ENCODE peak calls at places on chromosome 14, in nine cellular contexts. Q is bronchial epithelial cell; A is heart left ventricle; Y is CD8-positive, alpha-beta T cell; F is cardiac fibroblast; L is type B pancreatic cell; B is fibroblast of villous mesenchyme; I is IMR-90; S is uterus. K is an unnamed sample.

GRCh38 chr14:79467837-79468236 is 743.5 kb downstream of the DIO2 start:
- DNase-seq in I (no peak), A (no peak), Q (peak), L (no peak), S (no peak), F (peak), B (peak), Y (no peak), K (no peak)

GRCh38 chr14:96042218-96042930 is 3.2 kb downstream of the C14orf132 start:
- DNase-seq in L (no peak), S (no peak), B (peak), Y (no peak), I (peak), Q (no peak), A (no peak), F (peak), K (no peak)

GRCh38 chr14:90620540-90621204 is 195.6 kb downstream of the TTC7B start:
- DNase-seq in Q (no peak), L (no peak), A (no peak), B (no peak), Y (no peak), S (no peak), F (no peak), I (no peak), K (no peak)

GRCh38 chr14:36996133-36996856 is 176.1 kb downstream of the SLC25A21 start:
- DNase-seq in Q (peak), L (no peak), Y (no peak), F (no peak), A (no peak), S (no peak), I (peak), B (peak), K (no peak)

GRCh38 chr14:65958664-65959562 is 527.3 kb upstream of the CCDC196 start:
- DNase-seq in B (peak), Y (no peak), F (peak), I (peak), Q (peak), S (no peak), L (no peak), A (no peak), K (no peak)

GRCh38 chr14:94571950-94572349 is 9.3 kb upstream of the SERPINA5 start:
- DNase-seq in I (peak), Q (peak), F (peak), B (no peak), L (no peak), Y (no peak), S (no peak), A (no peak), K (no peak)

GRCh38 chr14:52325126-52325525 is 11.0 kb downstream of the PTGER2 start:
- DNase-seq in B (no peak), L (no peak), Q (peak), A (no peak), I (peak), S (no peak), F (no peak), Y (no peak), K (no peak)

GRCh38 chr14:90698379-90698869 is 117.8 kb downstream of the TTC7B start:
- DNase-seq in B (peak), A (peak), F (peak), S (peak), Q (no peak), L (no peak), Y (no peak), I (peak), K (no peak)

GRCh38 chr14:104936361-104937155 is 11.9 kb downstream of the PLD4 start:
- DNase-seq in S (peak), Q (peak), Y (no peak), L (peak), B (no peak), I (no peak), A (no peak), F (no peak), K (peak)

GRCh38 chr14:103155013-103155412 is 31.8 kb downstream of the TNFAIP2 start:
- DNase-seq in A (peak), I (peak), F (peak), L (no peak), B (peak), Y (no peak), Q (no peak), S (no peak), K (no peak)

GRCh38 chr14:43898709-43899108 is 608.4 kb downstream of the FSCB start:
- DNase-seq in Q (no peak), Y (no peak), F (no peak), S (no peak), B (no peak), A (no peak), L (no peak), I (no peak), K (no peak)

GRCh38 chr14:81169711-81170103 is 51.1 kb downstream of the GTF2A1 start:
- DNase-seq in Y (no peak), Q (no peak), I (peak), L (no peak), F (peak), B (no peak), A (peak), S (peak), K (no peak)

GRCh38 chr14:77124345-77125274 is 17.0 kb downstream of the ZDHHC22 start:
- DNase-seq in A (no peak), S (no peak), F (peak), Q (no peak), Y (peak), B (peak), L (no peak), I (peak), K (peak)

GRCh38 chr14:42994001-42994736 is 1387.5 kb downstream of the LRFN5 start:
- DNase-seq in S (no peak), B (peak), Q (peak), Y (no peak), L (no peak), F (peak), A (no peak), I (peak), K (no peak)

GRCh38 chr14:105528859-105529505 is 2.6 kb downstream of the TMEM121 start:
- DNase-seq in L (no peak), B (no peak), Q (no peak), F (no peak), Y (no peak), S (no peak), I (no peak), A (no peak), K (no peak)

GRCh38 chr14:102415671-102416070 is 52.9 kb downstream of the TECPR2 start:
- DNase-seq in B (no peak), F (no peak), A (no peak), Y (no peak), S (no peak), I (no peak), L (no peak), Q (no peak), K (no peak)

GRCh38 chr14:20866194-20866593 is 25.0 kb upstream of the RNASE3 start:
- DNase-seq in L (no peak), S (no peak), F (no peak), B (no peak), Y (no peak), Q (no peak), A (no peak), I (no peak), K (no peak)

GRCh38 chr14:58167057-58167456 is 15.0 kb upstream of the ARMH4 start:
- DNase-seq in F (no peak), Y (no peak), A (no peak), B (no peak), Q (no peak), L (no peak), I (no peak), S (no peak), K (no peak)

GRCh38 chr14:92633274-92633616 is 115.2 kb downstream of the LGMN start:
- DNase-seq in S (no peak), L (no peak), B (no peak), A (peak), I (no peak), F (no peak), Q (no peak), Y (no peak), K (no peak)

GRCh38 chr14:102776761-102777710 is at the start of gene TRAF3:
- DNase-seq in S (peak), Y (peak), B (peak), Q (peak), A (peak), F (peak), I (peak), L (no peak), K (no peak)

GRCh38 chr14:55102141-55102547 is 26.9 kb upstream of the LGALS3 start:
- DNase-seq in Y (peak), S (peak), B (peak), F (peak), I (peak), A (peak), L (no peak), Q (peak), K (no peak)

GRCh38 chr14:83379371-83379770 is 1845.7 kb upstream of the SEL1L start:
- DNase-seq in Q (no peak), Y (no peak), L (no peak), S (no peak), F (peak), I (peak), A (peak), B (no peak), K (no peak)

GRCh38 chr14:78088941-78089340 is 81.2 kb upstream of the NRXN3 start:
- DNase-seq in L (no peak), A (no peak), B (no peak), I (no peak), S (no peak), Y (no peak), F (no peak), Q (peak), K (no peak)

GRCh38 chr14:84527706-84528105 is 1002.2 kb upstream of the FLRT2 start:
- DNase-seq in L (no peak), A (no peak), Y (no peak), B (no peak), I (no peak), F (no peak), S (no peak), Q (no peak), K (no peak)

GRCh38 chr14:99034711-99035171 is 237.3 kb downstream of the BCL11B start:
- DNase-seq in I (no peak), B (no peak), A (no peak), L (peak), Q (no peak), F (no peak), S (no peak), Y (no peak), K (no peak)

GRCh38 chr14:100531591-100532121 is 55.6 kb downstream of the BEGAIN start:
- DNase-seq in L (peak), Y (no peak), S (peak), F (no peak), A (no peak), B (no peak), Q (no peak), I (no peak), K (no peak)

GRCh38 chr14:25868521-25869314 is 729.1 kb downstream of the NOVA1 start:
- DNase-seq in Y (no peak), Q (no peak), L (no peak), A (no peak), I (no peak), B (no peak), F (no peak), S (no peak), K (no peak)

GRCh38 chr14:31377433-31377832 is 42.9 kb downstream of the HEATR5A start:
- DNase-seq in B (no peak), Q (no peak), A (no peak), S (no peak), I (no peak), Y (no peak), F (no peak), L (no peak), K (no peak)

GRCh38 chr14:85596562-85596961 is 66.6 kb downstream of the FLRT2 start:
- DNase-seq in L (no peak), B (no peak), Q (no peak), A (no peak), F (no peak), S (no peak), Y (no peak), I (no peak), K (no peak)

GRCh38 chr14:58796636-58797429 is 159.1 kb downstream of the DACT1 start:
- DNase-seq in B (no peak), S (no peak), I (peak), Q (peak), Y (no peak), L (no peak), F (no peak), A (no peak), K (no peak)

GRCh38 chr14:94451091-94451751 is 1.4 kb downstream of the SERPINA11 start:
- DNase-seq in F (no peak), I (no peak), Q (no peak), B (no peak), Y (no peak), S (no peak), A (no peak), L (no peak), K (no peak)

DNA sequence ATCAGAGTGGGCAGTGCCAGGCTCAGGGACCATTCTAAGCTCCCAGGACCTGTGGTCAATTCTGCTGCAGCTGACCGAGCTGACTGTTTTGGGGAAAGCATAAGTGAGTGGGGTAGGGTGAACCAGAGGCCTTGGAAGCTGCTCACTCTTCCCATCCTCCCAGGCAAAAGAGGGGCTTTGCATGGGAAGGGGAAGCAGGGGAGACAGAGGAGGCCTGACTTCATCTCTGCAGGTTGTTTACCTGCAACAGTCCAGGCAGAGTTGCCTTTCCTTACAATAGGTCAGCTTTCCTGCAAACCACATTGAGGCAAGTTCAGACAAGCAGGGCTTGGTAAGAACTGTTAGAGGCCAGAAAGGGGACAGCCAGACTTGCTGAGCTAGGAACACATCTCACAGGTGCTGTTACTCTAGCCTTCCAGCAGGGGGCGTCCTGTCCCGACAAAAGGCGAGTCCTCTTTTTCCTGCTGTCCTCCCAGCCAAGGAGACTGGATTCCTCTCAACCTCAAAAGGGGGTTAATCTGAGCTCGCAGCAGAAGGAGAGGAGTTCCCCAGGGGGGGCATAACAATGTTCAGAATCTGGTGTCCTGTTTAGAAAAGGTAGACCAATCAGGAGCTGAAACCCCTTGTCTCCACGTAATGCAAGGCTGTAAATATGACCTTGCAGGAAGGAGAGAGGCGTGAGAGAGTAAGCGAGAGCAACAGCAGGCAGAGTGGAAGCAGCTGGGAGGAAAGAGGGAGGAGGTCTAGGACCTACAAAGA is 4.3 kb upstream of the DHRS2 start:
- DNase-seq in A (peak), Y (peak), L (peak), Q (peak), F (peak), S (peak), B (peak), I (peak), K (peak)
- TF ChIP-seq CTCF in A (peak), Y (peak), L (peak), Q (peak), F (peak), S (peak), B (peak), I (peak), K (peak)

DNA sequence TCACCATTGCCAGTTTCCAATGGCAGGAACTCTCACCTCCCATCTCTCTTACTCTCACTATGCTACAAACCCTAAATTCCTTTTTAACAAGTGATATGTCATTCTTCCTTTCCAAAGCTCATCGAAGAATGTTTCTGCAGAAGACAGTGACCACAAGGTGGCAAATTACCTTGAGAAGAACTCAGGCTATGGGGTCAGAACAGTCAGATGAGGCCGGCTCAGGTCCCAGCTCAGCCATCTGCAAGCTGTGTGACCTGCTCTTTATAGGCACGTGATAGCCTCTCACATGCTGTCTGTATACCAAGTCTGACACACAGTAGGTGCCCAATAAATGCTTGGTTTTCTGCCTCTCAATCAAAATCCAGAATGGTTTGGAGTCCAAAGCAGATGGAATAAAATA is 80.7 kb downstream of the FOXN3 start:
- DNase-seq in Q (no peak), Y (no peak), S (no peak), L (no peak), I (no peak), A (no peak), B (no peak), F (no peak), K (no peak)
- TF ChIP-seq CTCF in Q (no peak), Y (no peak), S (no peak), L (peak), I (no peak), A (no peak), B (no peak), F (no peak), K (no peak)

GRCh38 chr14:54000341-54000811 is 43.8 kb upstream of the BMP4 start:
- DNase-seq in B (peak), Q (no peak), I (peak), A (no peak), S (no peak), L (no peak), F (peak), Y (no peak), K (no peak)
- TF ChIP-seq CTCF in B (no peak), Q (no peak), I (no peak), A (no peak), S (no peak), L (no peak), F (no peak), Y (no peak), K (no peak)

GRCh38 chr14:22147716-22148115 is 441.3 kb downstream of the DAD1 start:
- DNase-seq in Y (no peak), B (no peak), S (no peak), Q (no peak), I (no peak), L (no peak), A (no peak), F (no peak), K (no peak)
- TF ChIP-seq CTCF in Y (no peak), B (no peak), S (no peak), Q (no peak), I (no peak), L (no peak), A (no peak), F (no peak), K (no peak)

GRCh38 chr14:69262516-69262915 is 2.6 kb downstream of the GALNT16 start:
- DNase-seq in L (no peak), Y (no peak), I (no peak), B (no peak), S (no peak), F (no peak), A (no peak), Q (no peak), K (no peak)

GRCh38 chr14:69259531-69260245 is at the start of gene GALNT16:
- DNase-seq in I (peak), S (no peak), F (peak), L (peak), Y (no peak), Q (no peak), B (peak), A (peak), K (peak)

GRCh38 chr14:69261761-69262331 is 1.9 kb downstream of the GALNT16 start:
- DNase-seq in A (peak), F (no peak), L (no peak), Q (no peak), I (peak), S (no peak), Y (no peak), B (no peak), K (no peak)

GRCh38 chr14:69260246-69260978 is 454 bp downstream of the GALNT16 start:
- DNase-seq in B (peak), I (peak), F (peak), S (no peak), Y (no peak), L (no peak), A (no peak), Q (no peak), K (no peak)

DNA sequence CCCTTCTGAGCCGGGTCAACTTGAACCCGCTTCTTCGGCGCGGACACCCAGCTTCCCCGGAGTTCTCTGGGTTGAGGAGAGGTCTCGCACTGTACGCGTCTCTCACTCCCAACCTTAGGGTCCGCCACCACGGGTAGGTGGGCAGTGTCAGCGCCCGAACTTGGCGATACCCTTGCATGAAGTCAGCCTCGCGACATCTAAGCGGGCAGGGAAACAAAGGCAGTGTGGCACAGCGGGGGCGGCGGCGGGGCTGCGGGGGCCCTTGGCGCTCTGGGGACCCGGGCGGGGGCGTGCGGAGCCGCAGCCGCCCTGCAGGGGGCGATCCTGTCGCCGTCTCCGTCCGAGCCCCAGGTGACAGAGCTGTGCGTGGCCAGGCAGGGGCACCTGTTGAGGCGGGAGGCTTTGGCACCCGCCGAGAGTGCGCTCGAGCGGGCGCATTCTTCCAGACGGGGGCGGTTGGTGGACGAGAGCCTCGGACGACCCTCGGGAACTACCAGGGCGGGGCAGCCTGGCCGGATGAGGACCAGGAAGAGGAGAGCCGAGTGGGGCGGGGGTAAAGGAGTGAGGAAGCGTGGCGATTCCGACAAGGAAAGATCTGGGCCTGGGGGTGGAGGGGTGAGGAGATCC is 1.1 kb downstream of the GALNT16 start:
- DNase-seq in L (no peak), Y (no peak), I (no peak), A (peak), F (no peak), B (no peak), Q (no peak), S (no peak), K (peak)
- TF ChIP-seq CTCF in L (peak), Y (no peak), I (peak), A (peak), F (peak), B (peak), Q (peak), S (peak), K (peak)

K was measured in D721Med.